ENCODE peak calls at places on chromosome 16, in five cellular contexts. K is HepG2, H is GM12878, Q is NT2/D1, C is H1. E is an unnamed sample.

GRCh38 chr16:25256821-25257503 is 683 bp downstream of the ZKSCAN2 start:
- DNase-seq in Q (no peak), H (no peak), C (no peak), K (peak), E (peak)

GRCh38 chr16:1612320-1613111 is at the start of gene CRAMP1:
- DNase-seq in C (no peak), K (no peak), Q (no peak), H (no peak), E (peak)

GRCh38 chr16:71460246-71460645 is 1.8 kb downstream of the ZNF23 start:
- DNase-seq in K (no peak), H (no peak), C (no peak), Q (no peak), E (no peak)

GRCh38 chr16:46785076-46785845 is 37.1 kb upstream of the MYLK3 start:
- DNase-seq in Q (peak), H (no peak), C (no peak), K (no peak), E (no peak)

GRCh38 chr16:22932032-22932771 is 118.2 kb downstream of the HS3ST2 start:
- DNase-seq in Q (no peak), K (no peak), H (no peak), C (no peak), E (no peak)

GRCh38 chr16:82715833-82716232 is 89.1 kb downstream of the CDH13 start:
- DNase-seq in H (no peak), K (no peak), C (no peak), Q (no peak), E (no peak)

GRCh38 chr16:19601083-19601976 is 45.8 kb downstream of the VPS35L start:
- DNase-seq in Q (peak), H (no peak), K (peak), C (peak), E (peak)

GRCh38 chr16:20409398-20410152 is at the start of gene ACSM5:
- DNase-seq in C (no peak), Q (no peak), K (peak), H (no peak), E (no peak)

GRCh38 chr16:5756969-5757368 is 659.4 kb upstream of the EEF2KMT start:
- DNase-seq in H (no peak), K (no peak), C (no peak), Q (peak), E (no peak)

GRCh38 chr16:11045846-11046245 is 101.5 kb downstream of the CLEC16A start:
- DNase-seq in Q (no peak), H (no peak), C (no peak), K (no peak), E (no peak)

GRCh38 chr16:54812229-54812628 is 118.4 kb upstream of the IRX5 start:
- DNase-seq in H (no peak), C (no peak), Q (no peak), K (peak), E (no peak)

GRCh38 chr16:49939495-49939894 is 83.6 kb upstream of the ZNF423 start:
- DNase-seq in H (no peak), Q (no peak), C (no peak), K (no peak), E (no peak)

GRCh38 chr16:73430138-73430537 is 382.2 kb upstream of the ZFHX3 start:
- DNase-seq in K (no peak), Q (no peak), H (no peak), C (no peak), E (no peak)

GRCh38 chr16:28263305-28263704 is 29.0 kb upstream of the SBK1 start:
- DNase-seq in Q (no peak), C (no peak), K (no peak), H (no peak), E (no peak)

GRCh38 chr16:70255584-70255983 is 3.8 kb upstream of the EXOSC6 start:
- DNase-seq in C (peak), H (no peak), Q (no peak), K (no peak), E (no peak)

GRCh38 chr16:10598157-10598556 is 17.8 kb upstream of the EMP2 start:
- DNase-seq in C (no peak), Q (no peak), K (no peak), H (no peak), E (no peak)

GRCh38 chr16:2919511-2920255 is 8.0 kb downstream of the FLYWCH1 start:
- DNase-seq in Q (no peak), C (peak), K (peak), H (no peak), E (peak)

GRCh38 chr16:20510323-20510722 is 59.0 kb downstream of the ACSM2A start:
- DNase-seq in Q (no peak), C (no peak), H (no peak), K (no peak), E (no peak)

GRCh38 chr16:89410794-89411309 is 79.5 kb downstream of the ANKRD11 start:
- DNase-seq in Q (no peak), H (no peak), C (no peak), K (peak), E (no peak)
- TF ChIP-seq SUZ12 in Q (no peak), H (no peak), C (no peak), K (no peak), E (no peak)

DNA sequence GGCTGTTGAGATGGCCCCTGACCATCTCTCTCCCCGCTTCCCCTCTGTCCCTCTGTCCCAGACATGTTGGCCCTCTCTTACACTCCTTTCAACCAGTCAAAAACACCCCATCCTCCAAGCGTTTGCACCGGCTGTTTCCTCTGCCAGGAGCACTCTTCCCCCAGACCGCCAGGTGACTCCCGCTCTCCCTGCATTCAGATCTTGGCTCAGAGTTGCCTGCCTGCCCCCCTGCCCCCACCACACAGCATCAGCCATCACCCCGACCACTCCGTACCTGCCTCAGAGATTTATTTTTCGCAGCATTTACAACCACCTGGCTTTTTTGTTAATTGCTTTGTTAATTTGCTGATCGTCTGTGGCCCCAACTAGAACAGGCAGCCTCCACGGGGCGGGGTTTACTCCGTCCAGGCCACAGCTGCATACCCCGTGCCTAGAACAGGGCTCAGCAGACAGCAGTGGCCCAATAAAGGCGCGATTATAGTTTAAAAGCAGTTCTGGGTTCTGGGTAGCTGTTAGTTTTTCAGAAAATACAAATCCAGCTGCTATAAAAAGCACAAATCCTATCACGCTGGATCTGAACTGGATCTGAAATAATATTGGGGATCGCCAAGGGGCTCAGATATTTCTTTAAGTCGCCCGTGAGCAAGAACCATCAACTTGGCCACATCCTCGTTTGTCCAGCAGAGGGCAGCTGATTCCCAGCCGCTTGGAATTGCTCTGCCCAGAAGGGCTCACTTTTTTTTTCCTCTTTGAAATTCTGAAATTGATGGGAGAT is 173.6 kb downstream of the IRF8 start:
- DNase-seq in K (peak), H (no peak), Q (peak), C (peak), E (peak)
- TF ChIP-seq SUZ12 in K (no peak), H (no peak), Q (no peak), C (no peak), E (no peak)

DNA sequence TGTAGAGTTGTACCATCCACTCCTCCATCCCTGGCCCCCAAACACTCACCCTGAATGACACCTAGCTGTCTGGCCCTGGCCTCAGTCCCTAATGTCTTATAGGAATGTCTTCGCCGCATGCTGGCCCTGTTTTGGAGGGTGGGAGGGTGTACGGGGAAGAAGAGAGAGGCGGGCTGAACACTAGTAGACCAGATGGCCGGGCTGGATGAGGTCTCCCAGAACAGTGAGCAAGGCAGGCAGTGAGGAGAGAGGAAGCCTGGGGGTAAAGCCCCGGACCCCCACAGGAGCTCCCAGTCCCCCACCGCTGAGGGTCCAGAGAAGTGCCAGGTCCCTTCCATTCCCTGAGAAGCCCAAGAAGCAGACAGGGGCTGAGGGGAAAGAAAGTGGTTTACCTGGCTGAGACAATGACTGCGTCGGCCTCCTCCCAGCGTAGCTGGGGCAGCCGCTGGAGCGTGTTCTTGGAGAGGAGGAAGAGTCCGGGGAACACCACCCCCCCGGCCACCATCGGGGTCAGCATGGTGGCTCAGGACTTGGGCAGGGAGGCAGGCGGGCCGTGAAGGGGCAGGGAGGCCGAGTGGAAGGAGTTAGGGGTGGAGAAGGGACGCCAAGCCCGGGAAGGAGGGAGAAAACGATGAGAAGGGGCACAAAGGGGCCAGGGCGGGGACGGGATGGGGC is 923 bp downstream of the TLCD3B start:
- DNase-seq in K (no peak), Q (no peak), C (no peak), H (no peak), E (no peak)
- TF ChIP-seq SUZ12 in K (no peak), Q (no peak), C (no peak), H (no peak), E (no peak)

GRCh38 chr16:48912360-48912759 is 302.4 kb upstream of the N4BP1 start:
- DNase-seq in Q (no peak), K (no peak), C (no peak), H (peak), E (no peak)
- TF ChIP-seq SUZ12 in Q (no peak), K (no peak), C (no peak), H (no peak), E (no peak)

GRCh38 chr16:27237229-27238015 is 31.1 kb downstream of the NSMCE1 start:
- DNase-seq in H (peak), C (no peak), K (no peak), Q (no peak), E (no peak)
- TF ChIP-seq SUZ12 in H (no peak), C (no peak), K (no peak), Q (no peak), E (no peak)

DNA sequence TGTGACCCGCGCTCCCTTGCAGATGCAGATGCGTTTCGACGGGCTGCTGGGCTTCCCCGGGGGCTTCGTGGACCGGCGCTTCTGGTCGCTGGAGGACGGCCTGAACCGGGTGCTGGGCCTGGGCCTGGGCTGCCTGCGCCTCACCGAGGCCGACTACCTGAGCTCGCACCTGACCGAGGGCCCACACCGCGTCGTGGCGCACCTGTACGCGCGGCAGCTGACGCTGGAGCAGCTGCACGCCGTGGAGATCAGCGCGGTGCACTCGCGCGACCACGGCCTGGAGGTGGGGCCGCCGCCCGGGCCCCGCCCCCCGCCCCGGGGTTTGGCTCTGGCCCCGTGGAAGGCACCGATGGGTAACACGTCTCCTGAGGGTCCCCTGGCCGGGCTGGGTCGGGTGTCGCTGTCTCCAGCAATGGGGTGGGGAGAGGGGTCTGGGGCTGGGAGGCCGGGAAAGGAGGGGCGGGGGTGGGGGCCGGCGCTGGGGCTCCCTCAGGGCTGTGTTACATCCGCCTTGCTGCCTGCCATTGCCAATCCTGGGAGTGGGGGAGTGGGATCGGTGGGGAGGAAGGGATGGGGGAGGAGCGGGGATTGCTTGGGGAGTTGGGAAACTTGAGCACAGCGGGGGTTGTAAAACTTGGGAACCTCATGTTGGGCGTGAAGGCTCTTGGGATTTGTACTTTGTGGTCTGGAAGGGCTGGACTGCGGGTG is 748 bp downstream of the NUDT16L1 start:
- DNase-seq in C (no peak), K (no peak), Q (no peak), H (no peak), E (peak)
- TF ChIP-seq SUZ12 in C (no peak), K (no peak), Q (no peak), H (no peak), E (no peak)

DNA sequence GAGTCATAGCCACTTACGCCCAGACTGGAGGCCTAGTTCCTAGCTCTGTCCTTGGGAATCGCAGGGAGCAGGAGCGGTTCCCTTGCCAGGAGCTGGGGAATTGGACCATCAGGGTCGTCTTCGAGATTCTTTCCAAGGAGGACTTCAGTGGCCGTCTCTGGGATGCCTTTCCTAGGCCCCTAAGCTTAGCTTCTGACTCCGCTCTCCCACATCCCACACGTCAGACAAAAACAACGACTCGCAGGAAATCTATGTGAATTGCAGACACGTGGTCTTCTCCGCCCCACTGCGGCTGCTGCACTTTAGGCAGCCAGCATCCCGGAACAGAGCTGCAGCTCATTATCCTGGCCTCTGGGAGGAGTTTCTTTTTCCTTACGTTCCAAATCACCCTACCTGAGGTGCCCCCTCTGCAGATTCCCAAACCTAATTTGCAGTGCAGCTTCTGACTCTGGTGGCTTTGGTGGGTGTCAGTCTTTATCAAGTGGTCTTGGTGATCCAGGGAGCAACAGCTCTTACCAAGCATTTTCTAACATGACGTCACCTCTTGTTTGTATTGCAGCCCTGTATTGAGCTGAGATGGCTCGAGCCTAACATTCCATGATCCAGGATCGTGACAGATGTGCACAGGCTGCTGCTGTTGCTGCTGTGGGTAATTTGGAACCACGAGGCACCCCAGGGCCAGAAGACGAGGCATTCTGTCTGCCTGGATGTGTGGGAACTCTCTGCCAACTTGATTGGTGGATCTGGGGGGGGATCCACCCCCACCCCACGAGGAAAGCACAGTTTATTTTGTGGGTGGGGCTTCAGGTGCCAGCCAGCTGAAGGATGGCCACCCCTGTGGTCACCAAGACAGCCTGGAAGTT is 1.1 kb downstream of the KATNB1 start:
- DNase-seq in C (no peak), H (no peak), Q (no peak), K (peak), E (peak)
- TF ChIP-seq SUZ12 in C (no peak), H (no peak), Q (no peak), K (no peak), E (no peak)

DNA sequence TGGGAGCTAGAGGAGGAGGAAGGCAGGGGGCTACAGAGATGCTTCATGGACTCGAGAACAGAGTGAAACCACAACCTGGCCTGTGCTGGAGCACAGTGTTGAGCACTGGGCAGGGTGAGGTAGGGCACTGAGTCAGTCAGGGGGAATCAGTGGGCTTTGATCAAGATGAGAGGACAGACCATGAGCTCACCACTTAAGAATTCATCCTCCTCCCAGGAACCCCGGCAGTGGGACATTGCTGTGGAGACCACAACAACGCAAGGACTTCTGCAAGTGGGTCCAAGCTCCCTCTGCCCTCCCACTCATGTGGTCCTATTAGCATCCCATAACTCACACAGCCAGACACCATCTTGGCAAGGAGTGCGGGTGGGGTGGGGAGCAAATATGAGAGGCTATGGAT is 1.7 kb upstream of the CES5A start:
- DNase-seq in Q (peak), K (no peak), C (no peak), H (no peak), E (no peak)
- TF ChIP-seq SUZ12 in Q (no peak), K (no peak), C (no peak), H (no peak), E (no peak)

DNA sequence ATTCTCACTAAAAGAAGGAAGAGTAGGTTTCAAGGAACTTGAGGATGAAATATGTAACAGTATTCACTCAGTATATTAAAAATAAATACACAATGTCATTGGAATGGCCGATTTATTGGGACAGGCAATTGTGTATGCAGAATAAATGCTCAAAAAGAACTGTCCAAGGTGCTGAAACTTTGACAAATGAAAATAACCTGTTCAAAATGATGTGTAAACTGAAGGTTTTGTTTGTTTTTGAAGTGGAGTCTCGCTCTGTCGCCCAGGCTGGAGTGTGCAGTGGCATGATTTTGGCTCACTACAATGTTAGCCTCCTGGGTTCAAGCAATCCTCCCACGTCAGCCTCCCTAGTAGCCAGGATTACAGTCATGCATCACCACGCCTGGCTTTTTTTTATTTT is 318.7 kb upstream of the RBFOX1 start:
- DNase-seq in H (no peak), Q (no peak), K (peak), C (no peak), E (no peak)
- TF ChIP-seq SUZ12 in H (no peak), Q (no peak), K (no peak), C (no peak), E (no peak)

GRCh38 chr16:56914896-56915295 is 17.0 kb upstream of the HERPUD1 start:
- DNase-seq in K (no peak), Q (no peak), H (no peak), C (no peak), E (no peak)
- TF ChIP-seq SUZ12 in K (no peak), Q (no peak), H (no peak), C (no peak), E (no peak)